ENCODE peak calls at places on chromosome 4, in six cellular contexts. V is psoas muscle, T is upper lobe of right lung, B is right atrium auricular region, R is fibroblast of lung, E is dorsolateral prefrontal cortex. G is an unnamed sample.
A peak's percentile ranks its signal among the peaks of the same experiment; 100 is the strongest.

GRCh38 chr4:118915468-118915867 is 26.8 kb downstream of the SYNPO2 start:
- DNase-seq in B (no peak), R (no peak), V (no peak), E (no peak), T (no peak), G (no peak)

GRCh38 chr4:147325566-147325965 is 155.3 kb upstream of the EDNRA start:
- DNase-seq in R (no peak), B (no peak), E (no peak), T (no peak), V (no peak), G (no peak)

GRCh38 chr4:26858947-26859401 is 1.7 kb upstream of the STIM2 start:
- DNase-seq in R (peak; percentile 32), V (no peak), T (no peak), E (no peak), B (no peak), G (no peak)

GRCh38 chr4:133150643-133151300 is 1.7 kb downstream of the PCDH10 start:
- DNase-seq in V (no peak), E (peak; percentile 55), B (no peak), R (peak; percentile 53), T (no peak), G (no peak)

GRCh38 chr4:160701671-160702070 is 1462.1 kb downstream of the FSTL5 start:
- DNase-seq in R (no peak), B (no peak), T (no peak), V (no peak), E (no peak), G (no peak)

GRCh38 chr4:56512166-56512565 is 6.6 kb downstream of the ARL9 start:
- DNase-seq in E (no peak), R (peak; percentile 23), B (no peak), T (no peak), V (no peak), G (no peak)

GRCh38 chr4:184756399-184756798 is 22.5 kb upstream of the CENPU start:
- DNase-seq in V (no peak), R (peak; percentile 51), E (no peak), T (no peak), B (no peak), G (no peak)

GRCh38 chr4:96356591-96357360 is 516.9 kb downstream of the PDHA2 start:
- DNase-seq in T (no peak), V (no peak), B (no peak), R (peak; percentile 81), E (no peak), G (no peak)

GRCh38 chr4:88106205-88106604 is 52.2 kb downstream of the ABCG2 start:
- DNase-seq in R (peak; percentile 66), T (no peak), E (no peak), V (no peak), B (no peak), G (no peak)

GRCh38 chr4:37243061-37243460 is 1.5 kb upstream of the NWD2 start:
- DNase-seq in B (no peak), R (no peak), E (peak; percentile 56), T (no peak), V (no peak), G (no peak)

GRCh38 chr4:24033626-24034025 is 143.8 kb upstream of the PPARGC1A start:
- DNase-seq in B (no peak), T (no peak), V (no peak), R (peak; percentile 50), E (no peak), G (no peak)

DNA sequence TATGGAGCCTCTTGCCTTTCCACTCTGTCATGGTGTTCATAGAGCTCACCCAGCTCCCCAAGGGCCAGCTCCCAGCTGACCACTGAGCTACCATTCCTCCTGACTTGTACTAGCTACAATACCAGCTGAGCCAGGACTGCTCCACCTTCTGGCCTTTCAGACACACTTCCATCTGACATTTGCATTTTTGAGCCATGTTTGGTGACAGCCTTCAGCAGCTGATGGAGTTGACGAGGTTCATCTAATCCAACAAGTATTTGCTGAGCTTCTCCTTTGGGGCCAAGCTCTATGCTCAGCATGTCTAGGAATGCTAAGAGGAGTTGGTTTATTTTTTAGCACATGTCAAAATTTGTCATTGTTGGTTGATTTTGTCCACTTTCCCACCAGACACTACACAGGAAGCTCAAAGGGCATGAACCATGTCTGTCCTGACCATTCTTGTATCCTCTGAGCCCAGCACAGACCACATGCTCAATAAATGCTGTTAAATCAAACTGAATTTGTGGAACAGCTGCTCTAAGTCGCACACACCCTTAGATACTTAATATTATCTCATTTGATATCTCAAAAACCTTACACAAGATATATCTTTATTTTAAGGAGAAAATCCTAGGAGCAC is 142.6 kb upstream of the PPARGC1A start:
- DNase-seq in B (no peak), T (no peak), V (peak; percentile 14), R (no peak), E (no peak), G (no peak)
- TF ChIP-seq CTCF in B (no peak), T (peak; percentile 23), V (peak; percentile 37), R (no peak), E (peak; percentile 32), G (no peak)

DNA sequence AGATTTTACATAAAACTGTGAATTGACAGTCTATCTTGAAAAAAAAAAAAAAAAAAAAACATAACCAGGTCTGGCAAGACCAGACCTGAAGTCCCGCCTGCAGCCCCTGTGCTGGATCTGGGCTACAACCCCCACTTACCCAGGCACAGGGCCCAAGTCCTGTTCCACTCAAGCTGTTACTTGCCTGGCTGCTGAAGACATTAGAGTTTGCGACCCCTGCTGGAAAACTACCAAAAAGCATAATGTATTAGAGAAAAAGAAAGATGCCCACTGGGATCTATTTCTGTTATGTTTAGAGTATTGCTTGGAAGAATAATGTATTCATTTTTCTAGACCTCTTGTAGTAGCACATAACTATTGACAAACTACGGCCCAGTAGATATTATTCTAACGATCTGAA is 4.7 kb downstream of the HS3ST1 start:
- DNase-seq in T (no peak), E (no peak), B (no peak), V (no peak), R (peak; percentile 18), G (no peak)
- TF ChIP-seq CTCF in T (peak; percentile 31), E (peak; percentile 40), B (no peak), V (no peak), R (peak; percentile 10), G (peak; percentile 42)

GRCh38 chr4:7388627-7389026 is 46.1 kb downstream of the PSAPL1 start:
- DNase-seq in T (no peak), V (no peak), E (peak; percentile 26), B (no peak), R (no peak), G (no peak)
- TF ChIP-seq CTCF in T (no peak), V (no peak), E (no peak), B (no peak), R (no peak), G (no peak)

GRCh38 chr4:1192091-1192492 is 19.7 kb upstream of the SPON2 start:
- DNase-seq in E (peak; percentile 88), V (peak; percentile 87), T (peak; percentile 78), R (peak; percentile 97), B (peak; percentile 93), G (no peak)
- TF ChIP-seq CTCF in E (peak; percentile 20), V (no peak), T (no peak), R (no peak), B (no peak), G (no peak)

DNA sequence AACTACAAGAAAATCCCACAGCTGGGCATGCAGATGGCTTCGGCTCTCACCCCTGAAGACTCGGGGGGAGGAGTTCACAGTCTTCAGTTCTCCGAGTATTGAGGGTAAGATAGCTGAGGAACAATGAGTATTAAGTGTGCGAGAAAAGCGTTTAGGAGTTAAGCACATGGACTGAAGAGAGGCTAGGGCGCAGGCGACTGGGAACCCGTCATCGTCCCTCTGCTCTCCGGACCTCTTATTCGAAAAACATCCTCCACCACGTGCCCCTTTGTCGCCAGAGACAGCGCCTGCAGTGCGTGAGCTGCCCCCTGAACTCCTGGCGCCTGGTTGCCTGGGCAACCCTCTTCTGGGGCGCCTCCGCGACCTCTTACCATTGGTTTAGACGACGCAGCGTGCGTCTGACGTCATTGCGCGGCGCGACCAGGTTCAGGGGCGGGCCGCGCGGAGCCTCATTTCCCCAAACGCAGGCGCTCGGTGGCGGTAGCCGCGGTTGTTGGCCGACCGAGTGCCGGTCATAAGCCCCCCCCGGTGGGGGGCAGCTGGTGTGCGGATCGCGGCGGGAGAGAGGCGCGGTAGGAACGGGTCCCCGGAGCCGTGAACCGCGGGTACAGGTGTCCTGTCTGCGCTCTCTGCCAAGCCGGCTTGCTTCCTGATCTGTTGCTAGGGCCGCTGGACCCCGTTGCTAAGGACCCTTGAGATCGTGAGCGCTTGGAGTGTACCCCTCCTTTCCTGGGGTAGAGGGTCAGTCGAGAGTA is at the start of gene PACRGL:
- DNase-seq in B (peak; percentile 97), R (peak; percentile 91), T (peak; percentile 97), E (peak; percentile 94), V (peak; percentile 96), G (peak; percentile 87)
- TF ChIP-seq CTCF in B (no peak), R (no peak), T (no peak), E (no peak), V (no peak), G (no peak)

GRCh38 chr4:130322439-130322838 is 1226.5 kb downstream of the C4orf33 start:
- DNase-seq in T (no peak), V (no peak), B (no peak), R (no peak), E (no peak), G (no peak)
- TF ChIP-seq CTCF in T (no peak), V (no peak), B (no peak), R (no peak), E (no peak), G (no peak)

GRCh38 chr4:154345359-154345758 is 146.2 kb downstream of the DCHS2 start:
- DNase-seq in T (no peak), B (no peak), R (no peak), V (no peak), E (no peak), G (no peak)

GRCh38 chr4:154348657-154349056 is 142.9 kb downstream of the DCHS2 start:
- DNase-seq in B (no peak), E (no peak), T (no peak), V (no peak), R (no peak), G (no peak)

GRCh38 chr4:154341448-154341847 is 150.2 kb downstream of the DCHS2 start:
- DNase-seq in R (no peak), T (no peak), V (no peak), B (no peak), E (no peak), G (no peak)

GRCh38 chr4:154349829-154350228 is 141.8 kb downstream of the DCHS2 start:
- DNase-seq in B (no peak), E (no peak), V (no peak), R (no peak), T (no peak), G (no peak)

DNA sequence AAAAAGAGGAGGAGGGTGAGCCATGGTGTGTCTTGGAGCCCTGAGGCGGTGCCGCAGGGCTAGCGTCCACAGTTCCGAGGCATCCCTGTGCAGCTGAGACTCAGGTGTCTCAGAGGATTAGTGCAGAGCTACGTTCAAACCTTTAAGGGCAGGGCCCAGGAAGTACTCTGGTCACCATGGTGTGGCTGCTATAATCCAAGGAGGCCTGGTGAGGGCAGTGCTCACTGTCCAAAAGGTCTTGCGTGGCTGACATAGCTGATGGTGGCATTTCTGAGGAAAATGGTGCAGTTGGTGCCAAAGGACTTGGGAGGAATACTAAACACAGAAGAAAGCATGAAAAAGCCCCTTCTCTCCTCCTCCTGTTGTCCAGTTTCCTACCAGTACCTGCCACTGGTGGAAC is 146.9 kb downstream of the DCHS2 start:
- DNase-seq in B (no peak), V (no peak), E (no peak), R (no peak), T (no peak), G (no peak)
- TF ChIP-seq CTCF in B (no peak), V (no peak), E (no peak), R (no peak), T (no peak), G (no peak)

G was measured in CD4-positive, alpha-beta T cell.